ENCODE peak calls at places on chromosomes 6 and 20, in six cellular contexts. O is HCT116, N is WTC11, Q is GM12878, S is HepG2, K is K562. T is an unnamed sample.
A peak's percentile ranks its signal among the peaks of the same experiment; 100 is the strongest.

GRCh38 chr20:51624157-51624731 is 81.7 kb upstream of the NFATC2 start:
- DNase-seq in O (peak; percentile 61), N (peak; percentile 84), Q (no peak), S (peak; percentile 59), K (peak; percentile 82), T (peak; percentile 53)

GRCh38 chr20:38566199-38566598 is 14.8 kb upstream of the ADIG start:
- DNase-seq in O (no peak), N (no peak), Q (no peak), S (no peak), K (no peak), T (no peak)

GRCh38 chr6:24836116-24836515 is 37.4 kb upstream of the ARMH2 start:
- DNase-seq in O (no peak), N (no peak), Q (no peak), S (no peak), K (no peak), T (no peak)

GRCh38 chr6:109388265-109388664 is 6.0 kb upstream of the CD164 start:
- DNase-seq in O (no peak), N (no peak), Q (no peak), S (no peak), K (no peak), T (no peak)

GRCh38 chr6:125041740-125042459 is 79.7 kb downstream of the RNF217 start:
- DNase-seq in O (peak; percentile 29), N (no peak), Q (no peak), S (no peak), K (no peak), T (no peak)

GRCh38 chr6:5671162-5671561 is 335.6 kb downstream of the NRN1 start:
- DNase-seq in O (no peak), N (no peak), Q (no peak), S (peak; percentile 28), K (peak; percentile 26), T (no peak)

GRCh38 chr6:89970609-89971337 is 76.5 kb downstream of the GJA10 start:
- DNase-seq in O (peak; percentile 16), N (peak; percentile 24), Q (no peak), S (peak; percentile 37), K (peak; percentile 53), T (no peak)

GRCh38 chr6:4345543-4345942 is 210.2 kb upstream of the ECI2 start:
- DNase-seq in O (no peak), N (no peak), Q (no peak), S (no peak), K (no peak), T (no peak)

GRCh38 chr6:5997420-5998093 is 9.2 kb downstream of the NRN1 start:
- DNase-seq in O (no peak), N (peak; percentile 56), Q (no peak), S (no peak), K (no peak), T (no peak)

GRCh38 chr6:129448965-129449364 is 261.0 kb downstream of the ARHGAP18 start:
- DNase-seq in O (no peak), N (no peak), Q (peak; percentile 16), S (no peak), K (no peak), T (no peak)

GRCh38 chr6:110938176-110938575 is 20.3 kb upstream of the GTF3C6 start:
- DNase-seq in O (no peak), N (no peak), Q (no peak), S (no peak), K (no peak), T (no peak)

GRCh38 chr20:59682603-59683002 is 78.3 kb downstream of the PHACTR3 start:
- DNase-seq in O (no peak), N (no peak), Q (no peak), S (no peak), K (no peak), T (no peak)

DNA sequence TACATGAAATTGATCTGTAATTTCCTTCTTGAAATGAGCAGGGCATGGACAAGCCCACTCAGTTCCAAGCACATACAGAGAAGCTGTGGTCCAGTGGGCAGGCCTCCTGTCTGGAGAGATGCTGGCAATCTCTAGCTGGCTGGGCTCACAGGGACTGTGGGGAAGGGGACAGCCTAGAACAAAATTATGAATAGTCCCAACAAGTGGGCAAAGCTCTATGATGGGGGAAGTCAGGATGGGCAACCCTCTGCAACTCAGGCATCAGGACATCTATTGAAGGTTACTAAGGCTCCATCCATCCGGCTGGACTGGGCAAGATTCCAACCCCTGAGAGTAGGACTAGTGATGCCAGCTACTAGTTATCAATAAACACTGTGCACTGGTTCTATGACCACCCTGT is 40.9 kb downstream of the TRERF1 start:
- DNase-seq in O (no peak), N (no peak), Q (no peak), S (no peak), K (no peak), T (no peak)
- TF ChIP-seq ATF3 in O (no peak), N (no peak), Q (no peak), S (no peak), K (no peak), T (no peak)

DNA sequence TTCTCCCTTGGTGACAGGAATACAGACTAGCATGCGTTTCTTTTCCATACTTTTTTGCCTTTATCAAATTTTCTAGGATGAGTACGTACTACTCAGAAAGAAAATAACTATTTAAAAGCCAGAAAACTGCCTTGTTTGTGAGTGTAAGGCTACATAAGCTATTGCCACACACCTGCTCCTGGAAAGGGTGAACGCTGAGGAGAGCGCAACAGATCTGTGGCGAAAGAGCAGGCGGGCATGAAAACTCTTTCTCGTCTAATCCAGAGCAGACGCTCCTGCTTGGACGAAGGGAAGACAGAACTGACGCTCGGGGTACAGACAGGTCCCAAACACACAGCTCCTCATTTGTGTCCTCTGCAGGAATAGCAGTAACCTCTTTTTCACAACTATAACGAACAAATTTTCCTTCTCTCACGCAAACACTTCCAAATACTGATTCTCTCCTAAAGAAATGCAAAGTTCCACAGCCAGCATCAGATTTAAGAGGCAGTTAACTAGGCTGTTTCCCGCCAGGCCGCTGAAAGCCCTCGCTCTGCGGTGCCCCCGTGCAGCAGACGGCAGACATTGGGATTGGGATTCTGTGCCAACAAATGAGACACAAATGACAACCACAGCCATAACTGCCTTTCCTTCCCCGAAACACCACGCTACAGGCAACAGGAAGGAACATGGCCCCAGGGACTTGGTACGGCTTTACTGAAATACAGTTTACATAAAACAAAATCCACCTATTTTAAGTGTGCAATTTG is 20.0 kb downstream of the TAF4 start:
- DNase-seq in O (no peak), N (no peak), Q (no peak), S (no peak), K (no peak), T (no peak)
- TF ChIP-seq ATF3 in O (no peak), N (no peak), Q (no peak), S (no peak), K (no peak), T (no peak)

GRCh38 chr6:26556263-26557070 is 18.3 kb downstream of the HMGN4 start:
- DNase-seq in O (peak; percentile 84), N (peak; percentile 77), Q (no peak), S (peak; percentile 93), K (peak; percentile 77), T (no peak)
- TF ChIP-seq ATF3 in O (peak; percentile 98), N (no peak), Q (no peak), S (peak; percentile 35), K (peak; percentile 71), T (no peak)

GRCh38 chr6:14384175-14384949 is 266.8 kb downstream of the CD83 start:
- DNase-seq in O (no peak), N (no peak), Q (no peak), S (no peak), K (no peak), T (no peak)
- TF ChIP-seq ATF3 in O (no peak), N (no peak), Q (no peak), S (no peak), K (no peak), T (no peak)

GRCh38 chr6:149317656-149318571 is at the start of gene TAB2:
- DNase-seq in O (no peak), N (peak; percentile 55), Q (no peak), S (no peak), K (peak; percentile 81), T (peak; percentile 79)

GRCh38 chr6:149319413-149319812 is 1.9 kb downstream of the TAB2 start:
- DNase-seq in O (no peak), N (no peak), Q (no peak), S (no peak), K (no peak), T (no peak)

GRCh38 chr6:149320745-149321240 is 3.3 kb downstream of the TAB2 start:
- DNase-seq in O (no peak), N (no peak), Q (no peak), S (no peak), K (no peak), T (no peak)

GRCh38 chr6:149316740-149317655 is 514 bp upstream of the TAB2 start:
- DNase-seq in O (peak; percentile 65), N (peak; percentile 87), Q (peak; percentile 57), S (peak; percentile 89), K (peak; percentile 91), T (peak; percentile 85)

DNA sequence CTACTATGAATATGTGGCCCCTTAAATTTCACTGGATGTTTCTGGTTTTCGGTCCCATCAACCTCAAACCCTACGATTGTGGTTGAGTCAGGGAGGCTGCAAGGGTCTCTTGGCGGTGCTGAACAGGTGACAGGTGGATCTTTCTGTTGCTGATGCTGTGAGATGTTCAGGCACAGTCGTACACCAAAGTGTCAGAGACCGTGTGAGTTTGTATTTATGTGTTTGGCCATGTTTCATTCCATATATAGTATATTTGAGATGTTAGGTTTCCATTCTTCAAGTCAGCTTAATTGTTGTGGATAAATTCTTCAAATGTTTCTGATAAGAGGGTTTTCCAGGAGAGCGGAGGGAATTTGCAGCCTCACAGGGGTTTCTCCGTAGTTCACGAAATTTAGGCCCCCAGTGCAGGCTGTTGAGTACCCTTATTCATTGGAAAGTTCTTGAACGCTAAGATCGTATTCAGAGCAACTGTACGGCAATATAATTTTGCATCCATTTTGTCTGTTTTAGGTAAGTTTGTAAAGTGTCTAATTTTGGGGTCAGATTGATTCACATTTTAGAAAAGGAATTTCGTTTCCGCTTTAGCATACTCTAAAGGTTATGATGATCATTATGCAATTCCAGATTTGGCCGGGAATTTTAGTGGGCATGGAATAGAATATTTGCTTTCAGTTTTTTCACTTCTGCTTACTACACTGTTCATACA is 1.2 kb downstream of the TAB2 start:
- DNase-seq in O (no peak), N (no peak), Q (no peak), S (peak; percentile 21), K (no peak), T (no peak)
- TF ChIP-seq ATF3 in O (no peak), N (no peak), Q (no peak), S (no peak), K (no peak), T (no peak)

T was measured in H1.